ENCODE peak calls at places on chromosomes 7 and 10, in four cellular contexts. One of them, this sample, is unnamed.

GRCh38 chr7:13336227-13336626 is 648.8 kb downstream of the ARL4A start:
- DNase-seq in GM23338: no peak
- DNase-seq in GM23248: peak; percentile 72
- DNase-seq in PC-3: peak; percentile 52
- DNase-seq in this sample: no peak

GRCh38 chr10:29746080-29746797 is 111.5 kb upstream of the SVIL start:
- DNase-seq in GM23338: no peak
- DNase-seq in GM23248: peak; percentile 57
- DNase-seq in PC-3: no peak
- DNase-seq in this sample: no peak

GRCh38 chr7:128792471-128793183 is 859 bp downstream of the CCDC136 start:
- DNase-seq in GM23338: no peak
- DNase-seq in GM23248: no peak
- DNase-seq in PC-3: no peak
- DNase-seq in this sample: no peak

GRCh38 chr7:151681726-151682125 is 162.0 kb upstream of the RHEB start:
- DNase-seq in GM23338: no peak
- DNase-seq in GM23248: no peak
- DNase-seq in PC-3: no peak
- DNase-seq in this sample: no peak

GRCh38 chr7:84497873-84498272 is 303.3 kb upstream of the SEMA3A start:
- DNase-seq in GM23338: no peak
- DNase-seq in GM23248: no peak
- DNase-seq in PC-3: no peak
- DNase-seq in this sample: no peak

GRCh38 chr10:24929056-24929544 is 23.3 kb downstream of the PRTFDC1 start:
- DNase-seq in GM23338: no peak
- DNase-seq in GM23248: peak; percentile 14
- DNase-seq in PC-3: no peak
- DNase-seq in this sample: no peak

GRCh38 chr10:132388901-132389630 is 7.9 kb upstream of the PWWP2B start:
- DNase-seq in GM23338: peak; percentile 77
- DNase-seq in GM23248: peak; percentile 73
- DNase-seq in PC-3: no peak
- DNase-seq in this sample: no peak

GRCh38 chr10:94194256-94194655 is 168.5 kb downstream of the NOC3L start:
- DNase-seq in GM23338: no peak
- DNase-seq in GM23248: peak; percentile 80
- DNase-seq in PC-3: peak; percentile 35
- DNase-seq in this sample: peak; percentile 7

GRCh38 chr7:38858281-38858884 is 50.6 kb downstream of the VPS41 start:
- DNase-seq in GM23338: no peak
- DNase-seq in GM23248: peak; percentile 82
- DNase-seq in PC-3: peak; percentile 53
- DNase-seq in this sample: peak; percentile 60

GRCh38 chr7:42726066-42726785 is 185.6 kb downstream of the C7orf25 start:
- DNase-seq in GM23338: no peak
- DNase-seq in GM23248: peak; percentile 29
- DNase-seq in PC-3: no peak
- DNase-seq in this sample: no peak

GRCh38 chr7:25862254-25862992 is 289.6 kb upstream of the NFE2L3 start:
- DNase-seq in GM23338: peak; percentile 100
- DNase-seq in GM23248: peak; percentile 100
- DNase-seq in PC-3: peak; percentile 98
- DNase-seq in this sample: peak; percentile 100

GRCh38 chr7:112876877-112877276 is 86.7 kb upstream of the TMEM168 start:
- DNase-seq in GM23338: no peak
- DNase-seq in GM23248: peak; percentile 13
- DNase-seq in PC-3: no peak
- DNase-seq in this sample: peak; percentile 33

GRCh38 chr7:101393865-101394264 is 31.2 kb downstream of the COL26A1 start:
- DNase-seq in GM23338: no peak
- DNase-seq in GM23248: no peak
- DNase-seq in PC-3: no peak
- DNase-seq in this sample: no peak

GRCh38 chr7:98280296-98280695 is 1.2 kb upstream of the BRI3 start:
- DNase-seq in GM23338: no peak
- DNase-seq in GM23248: no peak
- DNase-seq in PC-3: no peak
- DNase-seq in this sample: no peak

GRCh38 chr7:98278408-98278807 is 3.1 kb upstream of the BRI3 start:
- DNase-seq in GM23338: peak; percentile 28
- DNase-seq in GM23248: peak; percentile 8
- DNase-seq in PC-3: no peak
- DNase-seq in this sample: no peak

GRCh38 chr7:98276241-98276761 is 5.2 kb upstream of the BRI3 start:
- DNase-seq in GM23338: no peak
- DNase-seq in GM23248: peak; percentile 34
- DNase-seq in PC-3: peak; percentile 65
- DNase-seq in this sample: peak; percentile 68

GRCh38 chr7:98280791-98281756 is at the start of gene BRI3:
- DNase-seq in GM23338: peak; percentile 92
- DNase-seq in GM23248: peak; percentile 96
- DNase-seq in PC-3: peak; percentile 85
- DNase-seq in this sample: peak; percentile 98

GRCh38 chr7:98278936-98279335 is 2.5 kb upstream of the BRI3 start:
- DNase-seq in GM23338: no peak
- DNase-seq in GM23248: no peak
- DNase-seq in PC-3: no peak
- DNase-seq in this sample: no peak
- TF ChIP-seq EZH2phosphoT487 in GM23338: no peak
- TF ChIP-seq EZH2phosphoT487 in GM23248: no peak
- TF ChIP-seq EZH2phosphoT487 in PC-3: no peak
- TF ChIP-seq EZH2phosphoT487 in this sample: no peak

DNA sequence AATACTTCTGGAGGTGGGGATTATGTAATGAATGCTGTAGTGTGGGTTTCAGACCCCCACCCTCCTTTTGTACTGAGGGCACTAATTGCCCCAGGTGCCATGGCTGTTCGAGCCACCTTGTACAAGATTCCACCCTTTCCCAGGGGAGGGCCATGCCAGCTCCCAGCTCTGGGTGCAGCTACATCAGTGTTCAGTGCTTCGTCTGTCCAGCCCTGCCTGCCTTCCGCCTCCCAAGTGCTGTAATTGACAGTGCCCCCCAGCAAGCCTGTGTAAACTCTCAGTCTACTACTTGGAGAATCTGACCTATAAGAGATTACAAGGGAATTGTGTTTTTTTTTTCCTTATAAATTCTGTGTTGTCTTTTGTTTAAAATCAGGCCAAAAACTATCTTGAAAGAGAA is 33.0 kb downstream of the GTF2I start:
- DNase-seq in GM23338: no peak
- DNase-seq in GM23248: no peak
- DNase-seq in PC-3: no peak
- DNase-seq in this sample: no peak
- H3K79me2 ChIP-seq in GM23338: peaks cover 88% of the 10 kb centered on the region
- H3K79me2 ChIP-seq in GM23248: peaks cover 97% of the 10 kb centered on the region
- H3K79me2 ChIP-seq in PC-3: peaks cover 41% of the 10 kb centered on the region
- H3K79me2 ChIP-seq in this sample: peaks cover 85% of the 10 kb centered on the region

DNA sequence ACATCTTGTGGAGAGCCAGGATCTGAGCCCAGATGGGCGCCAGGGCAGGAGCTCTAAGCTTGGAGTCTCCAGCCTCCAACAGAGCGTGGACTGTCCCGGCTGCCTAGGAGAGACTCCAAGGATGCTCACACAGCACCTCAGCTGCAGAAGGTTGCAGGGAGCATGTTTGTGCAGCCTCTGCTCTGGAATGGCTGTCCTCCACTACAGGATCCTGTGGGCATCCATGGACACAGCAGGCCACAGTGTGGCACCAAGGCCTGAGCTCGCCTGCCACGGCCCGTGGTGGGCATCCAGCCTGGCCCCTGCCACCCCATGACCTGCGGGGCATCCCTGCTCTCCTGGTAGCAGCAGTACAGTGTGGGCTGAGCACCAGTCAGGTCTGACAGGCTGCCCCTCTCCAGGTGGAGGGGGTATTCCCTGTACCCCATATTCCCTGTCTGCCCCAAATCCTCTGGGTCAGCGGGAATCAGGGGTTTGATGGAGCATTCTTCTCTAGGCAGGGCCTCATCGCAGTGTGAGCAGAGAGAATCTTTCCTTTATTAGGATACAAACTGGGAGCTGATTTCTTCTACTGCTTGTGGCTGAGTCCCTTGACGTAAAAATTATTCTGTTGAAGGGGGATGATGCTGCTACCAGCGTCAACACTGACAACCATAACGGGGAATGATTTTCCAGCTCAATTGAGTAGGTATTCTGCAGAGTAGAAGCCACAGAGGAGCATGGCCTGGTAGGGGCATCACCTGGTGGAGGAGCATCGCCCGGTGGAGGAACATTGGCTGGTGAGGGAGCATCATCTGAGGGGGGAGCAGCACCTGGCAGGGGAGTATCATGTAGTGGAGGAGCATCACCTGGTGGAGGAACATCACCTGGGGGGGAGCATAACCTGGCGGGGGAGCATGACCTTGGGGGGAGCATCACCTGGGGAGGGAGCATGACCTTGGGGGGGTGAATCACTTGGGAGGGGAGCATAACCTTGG is 60.6 kb downstream of the GLRX3 start:
- DNase-seq in GM23338: no peak
- DNase-seq in GM23248: no peak
- DNase-seq in PC-3: no peak
- DNase-seq in this sample: no peak
- H3K27ac ChIP-seq in GM23338: no peak overlapping the region
- H3K27ac ChIP-seq in GM23248: no peak overlapping the region
- H3K27ac ChIP-seq in PC-3: no peak overlapping the region
- H3K27ac ChIP-seq in this sample: no peak overlapping the region

DNA sequence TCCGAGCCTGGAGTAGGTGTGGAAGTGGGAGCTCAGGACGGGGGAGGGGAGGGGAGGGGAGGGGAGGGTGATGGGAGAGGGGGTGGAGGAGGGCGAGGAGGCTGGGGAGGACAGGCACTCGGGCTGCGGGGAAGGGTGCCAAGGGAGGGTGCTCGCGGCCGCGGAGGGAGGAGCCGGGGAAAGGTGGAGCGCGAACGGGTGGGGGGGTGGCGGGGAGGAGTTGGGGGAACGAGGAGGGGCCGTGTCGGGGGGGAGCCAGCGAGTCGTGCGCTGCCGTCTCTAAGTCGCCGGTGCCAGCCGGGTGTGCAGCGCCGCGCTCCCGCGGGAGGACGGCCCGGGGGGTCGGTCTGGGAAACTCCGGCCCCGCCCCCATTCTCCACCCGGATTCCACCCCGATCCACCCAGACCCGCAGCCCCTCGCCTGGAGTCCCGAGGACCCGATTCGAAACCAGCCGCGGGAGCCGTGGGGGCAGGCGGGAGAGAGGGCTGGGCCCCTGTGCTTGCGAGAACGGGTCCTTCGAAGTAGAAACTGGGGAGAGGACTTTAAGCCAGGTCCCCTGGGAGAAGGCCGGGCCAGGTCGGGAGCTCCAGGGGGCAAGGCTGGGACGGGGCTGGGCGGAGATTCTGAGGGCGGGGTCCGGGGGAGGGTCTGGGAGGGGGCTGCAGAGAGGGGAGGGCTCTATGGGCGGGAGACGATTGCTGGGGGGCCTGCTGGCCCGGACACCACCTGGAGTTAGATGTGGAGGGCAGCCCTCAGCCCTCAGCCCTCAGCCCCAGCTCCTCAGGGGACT is at the start of gene ZNF467:
- DNase-seq in GM23338: peak; percentile 43
- DNase-seq in GM23248: peak; percentile 21
- DNase-seq in PC-3: peak; percentile 28
- DNase-seq in this sample: peak; percentile 75
- TF ChIP-seq EZH2phosphoT487 in GM23338: no peak
- TF ChIP-seq EZH2phosphoT487 in GM23248: no peak
- TF ChIP-seq EZH2phosphoT487 in PC-3: no peak
- TF ChIP-seq EZH2phosphoT487 in this sample: no peak

DNA sequence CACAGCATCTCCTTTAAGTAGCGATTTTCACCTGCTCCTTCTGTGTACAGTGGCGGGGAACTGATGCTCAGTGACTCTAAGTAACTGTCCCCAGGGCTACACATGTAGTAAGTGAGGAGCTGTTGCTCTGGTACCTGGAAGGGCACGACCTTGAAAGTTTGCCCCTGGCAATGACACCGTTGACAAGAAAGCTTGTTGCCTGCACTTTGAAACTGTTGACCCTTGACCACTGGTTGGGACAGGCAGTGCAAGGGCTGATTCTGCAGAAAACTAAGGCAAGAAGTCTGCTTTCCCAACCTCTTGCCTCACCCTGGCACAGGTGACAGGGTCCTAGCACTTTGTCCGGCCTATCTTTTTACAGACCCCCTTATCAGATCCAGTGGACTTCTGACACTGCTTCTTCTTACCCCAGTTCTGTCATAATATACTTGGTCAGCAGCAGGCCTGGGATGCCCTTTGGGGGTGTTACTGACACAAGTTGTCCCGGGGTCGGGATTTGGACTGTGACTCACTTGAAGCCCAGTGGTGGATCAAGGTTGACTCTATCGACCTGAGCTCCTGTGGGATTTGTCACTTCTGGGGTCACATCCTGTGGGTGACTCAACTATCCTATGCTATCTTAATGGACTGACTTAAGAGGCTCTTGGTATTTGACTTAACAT is 5.8 kb downstream of the ACSL5 start:
- DNase-seq in GM23338: no peak
- DNase-seq in GM23248: peak; percentile 43
- DNase-seq in PC-3: peak; percentile 55
- DNase-seq in this sample: peak; percentile 76
- H3K79me2 ChIP-seq in GM23338: no peaks in the 10 kb centered on the region
- H3K79me2 ChIP-seq in GM23248: no peaks in the 10 kb centered on the region
- H3K79me2 ChIP-seq in PC-3: no peaks in the 10 kb centered on the region
- H3K79me2 ChIP-seq in this sample: peaks cover 3% of the 10 kb centered on the region